ENCODE peak calls at places on chromosomes 12 and 14, in nine cellular contexts. N is activated CD8-positive, alpha-beta memory T cell treated with anti-CD3 and anti-CD28 coated beads, Interleukin-2, amount 50 U/mL, for 4 hours; F is kidney epithelial cell; J is NCI-H2081; I is HEK293T; R is right cardiac atrium; L is amniotic stem cell; H is PC-9; M is hypothalamus. B is an unnamed sample.

GRCh38 chr12:13583630-13584029 is 387.1 kb downstream of the EMP1 start:
- DNase-seq in N (no peak), F (no peak), J (no peak), I (no peak), R (no peak), L (no peak), H (no peak), M (no peak), B (no peak)

GRCh38 chr12:130494736-130495135 is 157.0 kb downstream of the PIWIL1 start:
- DNase-seq in N (no peak), F (no peak), J (no peak), I (no peak), R (no peak), L (no peak), H (no peak), M (no peak), B (no peak)

GRCh38 chr12:60489071-60489470 is 893.2 kb downstream of the SLC16A7 start:
- DNase-seq in N (no peak), F (no peak), J (no peak), I (no peak), R (no peak), L (peak), H (no peak), M (no peak), B (no peak)

GRCh38 chr12:47079365-47079893 is at the start of gene PCED1B:
- DNase-seq in N (peak), F (no peak), J (peak), I (peak), R (peak), L (no peak), H (peak), M (no peak), B (peak)

GRCh38 chr12:66438601-66439000 is 136.3 kb downstream of the HELB start:
- DNase-seq in N (no peak), F (no peak), J (no peak), I (no peak), R (no peak), L (no peak), H (peak), M (no peak), B (no peak)

GRCh38 chr12:104535383-104535782 is 78.6 kb downstream of the CHST11 start:
- DNase-seq in N (no peak), F (no peak), J (no peak), I (no peak), R (no peak), L (no peak), H (no peak), M (no peak), B (no peak)

GRCh38 chr12:6065872-6066217 is 58.6 kb downstream of the VWF start:
- DNase-seq in N (no peak), F (no peak), J (no peak), I (no peak), R (peak), L (no peak), H (no peak), M (no peak), B (no peak)

GRCh38 chr12:113299619-113300237 is 35.2 kb downstream of the SLC8B1 start:
- DNase-seq in N (no peak), F (peak), J (no peak), I (no peak), R (peak), L (peak), H (peak), M (no peak), B (no peak)

GRCh38 chr12:68036642-68037041 is 47.4 kb downstream of the IFNG-AS1 start:
- DNase-seq in N (no peak), F (no peak), J (no peak), I (no peak), R (no peak), L (no peak), H (no peak), M (no peak), B (no peak)

GRCh38 chr14:51023964-51024363 is 70.9 kb downstream of the TRIM9 start:
- DNase-seq in N (no peak), F (no peak), J (no peak), I (no peak), R (no peak), L (no peak), H (no peak), M (no peak), B (no peak)

GRCh38 chr12:79775355-79776073 is 84.8 kb upstream of the PAWR start:
- DNase-seq in N (no peak), F (no peak), J (no peak), I (no peak), R (no peak), L (no peak), H (no peak), M (no peak), B (no peak)

GRCh38 chr14:74514471-74514932 is 20.9 kb downstream of the ISCA2 start:
- DNase-seq in N (no peak), F (peak), J (no peak), I (no peak), R (peak), L (no peak), H (peak), M (no peak), B (peak)

GRCh38 chr12:85733441-85733840 is 102.8 kb downstream of the RASSF9 start:
- DNase-seq in N (no peak), F (no peak), J (no peak), I (no peak), R (no peak), L (no peak), H (no peak), M (no peak), B (no peak)

GRCh38 chr14:103878180-103878579 is 30.8 kb upstream of the PPP1R13B start:
- DNase-seq in N (no peak), F (no peak), J (no peak), I (no peak), R (no peak), L (no peak), H (no peak), M (no peak), B (no peak)

GRCh38 chr12:57896437-57897201 is 44.7 kb upstream of the ATP23 start:
- DNase-seq in N (peak), F (no peak), J (peak), I (peak), R (peak), L (no peak), H (peak), M (peak), B (peak)

GRCh38 chr14:102985665-102986064 is 63.2 kb downstream of the AMN start:
- DNase-seq in N (no peak), F (no peak), J (no peak), I (no peak), R (no peak), L (no peak), H (no peak), M (no peak), B (peak)

GRCh38 chr14:67965684-67966083 is 146.1 kb downstream of the RAD51B start:
- DNase-seq in N (no peak), F (no peak), J (no peak), I (no peak), R (no peak), L (no peak), H (no peak), M (no peak), B (no peak)

GRCh38 chr14:99188721-99189120 is 83.3 kb downstream of the BCL11B start:
- DNase-seq in N (peak), F (no peak), J (no peak), I (no peak), R (no peak), L (no peak), H (no peak), M (no peak), B (peak)

GRCh38 chr14:50087350-50088116 is 28.8 kb downstream of the VCPKMT start:
- DNase-seq in N (no peak), F (no peak), J (no peak), I (no peak), R (no peak), L (no peak), H (no peak), M (no peak), B (no peak)

GRCh38 chr12:52206309-52207040 is 14.7 kb upstream of the KRT80 start:
- DNase-seq in N (no peak), F (no peak), J (no peak), I (no peak), R (no peak), L (no peak), H (peak), M (no peak), B (no peak)

GRCh38 chr12:90627180-90627896 is 327.6 kb downstream of the CCER1 start:
- DNase-seq in N (no peak), F (no peak), J (no peak), I (no peak), R (no peak), L (no peak), H (no peak), M (no peak), B (no peak)

GRCh38 chr12:14454098-14454907 is 88.8 kb downstream of the ATF7IP start:
- DNase-seq in N (no peak), F (no peak), J (peak), I (peak), R (no peak), L (no peak), H (peak), M (no peak), B (no peak)

GRCh38 chr14:60665178-60665555 is 15.9 kb upstream of the SIX1 start:
- DNase-seq in N (no peak), F (no peak), J (no peak), I (no peak), R (no peak), L (no peak), H (no peak), M (no peak), B (no peak)

GRCh38 chr12:38931461-38931860 is 26.1 kb upstream of the CPNE8 start:
- DNase-seq in N (no peak), F (no peak), J (no peak), I (no peak), R (no peak), L (no peak), H (no peak), M (no peak), B (no peak)

GRCh38 chr14:44616204-44616603 is 109.1 kb upstream of the FSCB start:
- DNase-seq in N (no peak), F (no peak), J (no peak), I (no peak), R (no peak), L (no peak), H (no peak), M (no peak), B (no peak)

GRCh38 chr12:52441320-52441911 is 7.2 kb upstream of the KRT75 start:
- DNase-seq in N (no peak), F (no peak), J (no peak), I (no peak), R (no peak), L (no peak), H (no peak), M (no peak), B (no peak)

GRCh38 chr12:117109943-117110342 is 10.7 kb upstream of the TESC start:
- DNase-seq in N (no peak), F (no peak), J (no peak), I (no peak), R (no peak), L (no peak), H (no peak), M (no peak), B (no peak)

GRCh38 chr12:122403115-122403770 is 19.2 kb downstream of the CLIP1 start:
- DNase-seq in N (no peak), F (no peak), J (no peak), I (no peak), R (no peak), L (no peak), H (no peak), M (no peak), B (no peak)

GRCh38 chr12:45732250-45732649 is 2.7 kb downstream of the ARID2 start:
- DNase-seq in N (no peak), F (no peak), J (no peak), I (no peak), R (no peak), L (no peak), H (no peak), M (no peak), B (no peak)